ENCODE peak calls at places on chromosome 20, in seven cellular contexts. One of them, this sample, is unnamed.

GRCh38 chr20:5181492-5181891 is 54.7 kb downstream of the CDS2 start:
- DNase-seq in HepG2: no peak
- DNase-seq in HCT116: no peak
- DNase-seq in endothelial cell of umbilical vein: no peak
- DNase-seq in K562: no peak
- DNase-seq in GM12878: no peak
- DNase-seq in H1: no peak
- DNase-seq in this sample: no peak

GRCh38 chr20:50577175-50578018 is 67.2 kb downstream of the PTPN1 start:
- DNase-seq in HepG2: no peak
- DNase-seq in HCT116: no peak
- DNase-seq in endothelial cell of umbilical vein: no peak
- DNase-seq in K562: no peak
- DNase-seq in GM12878: no peak
- DNase-seq in H1: no peak
- DNase-seq in this sample: no peak

GRCh38 chr20:34997171-34997570 is 41.5 kb downstream of the MYH7B start:
- DNase-seq in HepG2: no peak
- DNase-seq in HCT116: no peak
- DNase-seq in endothelial cell of umbilical vein: no peak
- DNase-seq in K562: no peak
- DNase-seq in GM12878: no peak
- DNase-seq in H1: no peak
- DNase-seq in this sample: no peak

GRCh38 chr20:50368813-50369224 is 141.4 kb upstream of the PTPN1 start:
- DNase-seq in HepG2: peak
- DNase-seq in HCT116: no peak
- DNase-seq in endothelial cell of umbilical vein: no peak
- DNase-seq in K562: peak
- DNase-seq in GM12878: no peak
- DNase-seq in H1: no peak
- DNase-seq in this sample: no peak

GRCh38 chr20:46312075-46312944 is 4.0 kb upstream of the CDH22 start:
- DNase-seq in HepG2: peak
- DNase-seq in HCT116: no peak
- DNase-seq in endothelial cell of umbilical vein: no peak
- DNase-seq in K562: peak
- DNase-seq in GM12878: no peak
- DNase-seq in H1: peak
- DNase-seq in this sample: no peak

GRCh38 chr20:44910690-44911262 is 916 bp downstream of the PABPC1L start:
- DNase-seq in HepG2: peak
- DNase-seq in HCT116: no peak
- DNase-seq in endothelial cell of umbilical vein: no peak
- DNase-seq in K562: no peak
- DNase-seq in GM12878: no peak
- DNase-seq in H1: no peak
- DNase-seq in this sample: no peak

GRCh38 chr20:10316582-10316981 is 98.0 kb downstream of the SNAP25 start:
- DNase-seq in HepG2: peak
- DNase-seq in HCT116: peak
- DNase-seq in endothelial cell of umbilical vein: peak
- DNase-seq in K562: peak
- DNase-seq in GM12878: peak
- DNase-seq in H1: no peak
- DNase-seq in this sample: no peak

GRCh38 chr20:13220857-13221297 is at the start of gene ISM1:
- DNase-seq in HepG2: no peak
- DNase-seq in HCT116: no peak
- DNase-seq in endothelial cell of umbilical vein: no peak
- DNase-seq in K562: no peak
- DNase-seq in GM12878: no peak
- DNase-seq in H1: no peak
- DNase-seq in this sample: no peak

GRCh38 chr20:54458219-54458618 is 17.2 kb upstream of the DOK5 start:
- DNase-seq in HepG2: no peak
- DNase-seq in HCT116: no peak
- DNase-seq in endothelial cell of umbilical vein: no peak
- DNase-seq in K562: no peak
- DNase-seq in GM12878: no peak
- DNase-seq in H1: no peak
- DNase-seq in this sample: no peak

GRCh38 chr20:43459022-43459942 is 1.6 kb downstream of the SRSF6 start:
- DNase-seq in HepG2: no peak
- DNase-seq in HCT116: no peak
- DNase-seq in endothelial cell of umbilical vein: peak
- DNase-seq in K562: peak
- DNase-seq in GM12878: no peak
- DNase-seq in H1: no peak
- DNase-seq in this sample: no peak

GRCh38 chr20:12166053-12166717 is 248.5 kb downstream of the BTBD3 start:
- DNase-seq in HepG2: no peak
- DNase-seq in HCT116: no peak
- DNase-seq in endothelial cell of umbilical vein: no peak
- DNase-seq in K562: no peak
- DNase-seq in GM12878: no peak
- DNase-seq in H1: no peak
- DNase-seq in this sample: no peak

GRCh38 chr20:535958-536357 is 7.6 kb downstream of the CSNK2A1 start:
- DNase-seq in HepG2: no peak
- DNase-seq in HCT116: no peak
- DNase-seq in endothelial cell of umbilical vein: peak
- DNase-seq in K562: no peak
- DNase-seq in GM12878: no peak
- DNase-seq in H1: no peak
- DNase-seq in this sample: no peak

GRCh38 chr20:1928782-1929181 is 33.6 kb downstream of the SIRPA start:
- DNase-seq in HepG2: no peak
- DNase-seq in HCT116: no peak
- DNase-seq in endothelial cell of umbilical vein: no peak
- DNase-seq in K562: no peak
- DNase-seq in GM12878: no peak
- DNase-seq in H1: no peak
- DNase-seq in this sample: no peak

GRCh38 chr20:58907481-58908137 is 55.1 kb downstream of the GNAS start:
- DNase-seq in HepG2: peak
- DNase-seq in HCT116: no peak
- DNase-seq in endothelial cell of umbilical vein: peak
- DNase-seq in K562: peak
- DNase-seq in GM12878: peak
- DNase-seq in H1: no peak
- DNase-seq in this sample: peak

GRCh38 chr20:37850724-37851123 is 52.2 kb upstream of the VSTM2L start:
- DNase-seq in HepG2: no peak
- DNase-seq in HCT116: no peak
- DNase-seq in endothelial cell of umbilical vein: no peak
- DNase-seq in K562: peak
- DNase-seq in GM12878: no peak
- DNase-seq in H1: no peak
- DNase-seq in this sample: no peak

GRCh38 chr20:30593572-30593971 is 663.9 kb upstream of the DEFB115 start:
- DNase-seq in HepG2: no peak
- DNase-seq in HCT116: no peak
- DNase-seq in endothelial cell of umbilical vein: no peak
- DNase-seq in K562: peak
- DNase-seq in GM12878: no peak
- DNase-seq in H1: no peak
- DNase-seq in this sample: no peak

GRCh38 chr20:59751075-59751711 is 146.9 kb downstream of the PHACTR3 start:
- DNase-seq in HepG2: peak
- DNase-seq in HCT116: peak
- DNase-seq in endothelial cell of umbilical vein: no peak
- DNase-seq in K562: peak
- DNase-seq in GM12878: peak
- DNase-seq in H1: peak
- DNase-seq in this sample: no peak

GRCh38 chr20:2984956-2985661 is 58.3 kb upstream of the GNRH2 start:
- DNase-seq in HepG2: no peak
- DNase-seq in HCT116: no peak
- DNase-seq in endothelial cell of umbilical vein: peak
- DNase-seq in K562: no peak
- DNase-seq in GM12878: no peak
- DNase-seq in H1: no peak
- DNase-seq in this sample: no peak

GRCh38 chr20:23206061-23206460 is 119.9 kb upstream of the CD93 start:
- DNase-seq in HepG2: no peak
- DNase-seq in HCT116: no peak
- DNase-seq in endothelial cell of umbilical vein: no peak
- DNase-seq in K562: no peak
- DNase-seq in GM12878: no peak
- DNase-seq in H1: no peak
- DNase-seq in this sample: no peak

GRCh38 chr20:23203951-23204730 is 118.0 kb upstream of the CD93 start:
- DNase-seq in HepG2: no peak
- DNase-seq in HCT116: no peak
- DNase-seq in endothelial cell of umbilical vein: no peak
- DNase-seq in K562: no peak
- DNase-seq in GM12878: no peak
- DNase-seq in H1: no peak
- DNase-seq in this sample: no peak

GRCh38 chr20:23205221-23205620 is 119.1 kb upstream of the CD93 start:
- DNase-seq in HepG2: no peak
- DNase-seq in HCT116: no peak
- DNase-seq in endothelial cell of umbilical vein: no peak
- DNase-seq in K562: no peak
- DNase-seq in GM12878: no peak
- DNase-seq in H1: no peak
- DNase-seq in this sample: no peak

GRCh38 chr20:23206995-23207394 is 120.9 kb upstream of the CD93 start:
- DNase-seq in HepG2: no peak
- DNase-seq in HCT116: no peak
- DNase-seq in endothelial cell of umbilical vein: no peak
- DNase-seq in K562: no peak
- DNase-seq in GM12878: no peak
- DNase-seq in H1: no peak
- DNase-seq in this sample: no peak

GRCh38 chr20:23205656-23206055 is 119.5 kb upstream of the CD93 start:
- DNase-seq in HepG2: no peak
- DNase-seq in HCT116: no peak
- DNase-seq in endothelial cell of umbilical vein: peak
- DNase-seq in K562: no peak
- DNase-seq in GM12878: no peak
- DNase-seq in H1: no peak
- DNase-seq in this sample: no peak
- TF ChIP-seq POLR2AphosphoS5 in HepG2: no peak
- TF ChIP-seq POLR2AphosphoS5 in HCT116: no peak
- TF ChIP-seq POLR2AphosphoS5 in endothelial cell of umbilical vein: no peak
- TF ChIP-seq POLR2AphosphoS5 in K562: no peak
- TF ChIP-seq POLR2AphosphoS5 in GM12878: no peak
- TF ChIP-seq POLR2AphosphoS5 in H1: no peak
- TF ChIP-seq POLR2AphosphoS5 in this sample: no peak

DNA sequence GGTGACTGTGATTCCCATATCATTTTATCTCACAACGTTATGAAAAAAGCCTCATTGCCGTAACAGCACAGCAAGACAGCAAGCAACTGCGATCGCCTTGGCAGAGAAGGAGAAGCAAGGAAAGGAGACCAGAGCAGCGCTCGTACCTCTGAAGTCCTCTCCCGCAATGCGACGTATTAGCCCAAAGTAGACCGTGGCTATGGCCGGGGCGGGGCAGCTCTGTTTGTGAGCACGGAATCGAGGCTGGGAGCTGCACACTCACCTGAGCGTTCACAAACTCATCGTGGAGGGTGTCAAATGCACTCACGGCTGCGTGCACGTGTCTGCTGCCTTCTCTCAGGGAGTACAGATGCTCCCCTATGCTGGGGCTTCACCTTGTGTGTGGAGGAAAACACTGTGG is 76.1 kb downstream of the YTHDF1 start:
- DNase-seq in HepG2: no peak
- DNase-seq in HCT116: no peak
- DNase-seq in endothelial cell of umbilical vein: no peak
- DNase-seq in K562: no peak
- DNase-seq in GM12878: no peak
- DNase-seq in H1: no peak
- DNase-seq in this sample: no peak
- TF ChIP-seq EZH2 in HepG2: no peak
- TF ChIP-seq EZH2 in HCT116: no peak
- TF ChIP-seq EZH2 in endothelial cell of umbilical vein: no peak
- TF ChIP-seq EZH2 in K562: no peak
- TF ChIP-seq EZH2 in GM12878: no peak
- TF ChIP-seq EZH2 in H1: no peak
- TF ChIP-seq EZH2 in this sample: no peak

GRCh38 chr20:41028359-41029149 is at the start of gene TOP1:
- DNase-seq in HepG2: peak
- DNase-seq in HCT116: peak
- DNase-seq in endothelial cell of umbilical vein: peak
- DNase-seq in K562: peak
- DNase-seq in GM12878: peak
- DNase-seq in H1: peak
- DNase-seq in this sample: peak

GRCh38 chr20:41030536-41031242 is 2.1 kb downstream of the TOP1 start:
- DNase-seq in HepG2: peak
- DNase-seq in HCT116: no peak
- DNase-seq in endothelial cell of umbilical vein: peak
- DNase-seq in K562: no peak
- DNase-seq in GM12878: no peak
- DNase-seq in H1: no peak
- DNase-seq in this sample: no peak

GRCh38 chr20:41029150-41029872 is 689 bp downstream of the TOP1 start:
- DNase-seq in HepG2: no peak
- DNase-seq in HCT116: no peak
- DNase-seq in endothelial cell of umbilical vein: peak
- DNase-seq in K562: peak
- DNase-seq in GM12878: no peak
- DNase-seq in H1: no peak
- DNase-seq in this sample: no peak

GRCh38 chr20:41032243-41032642 is 3.6 kb downstream of the TOP1 start:
- DNase-seq in HepG2: no peak
- DNase-seq in HCT116: no peak
- DNase-seq in endothelial cell of umbilical vein: no peak
- DNase-seq in K562: no peak
- DNase-seq in GM12878: no peak
- DNase-seq in H1: no peak
- DNase-seq in this sample: no peak

GRCh38 chr20:41031243-41031619 is 2.6 kb downstream of the TOP1 start:
- DNase-seq in HepG2: no peak
- DNase-seq in HCT116: no peak
- DNase-seq in endothelial cell of umbilical vein: no peak
- DNase-seq in K562: no peak
- DNase-seq in GM12878: no peak
- DNase-seq in H1: no peak
- DNase-seq in this sample: no peak
- H3K9ac ChIP-seq in HepG2: peak
- H3K9ac ChIP-seq in HCT116: no peak
- H3K9ac ChIP-seq in endothelial cell of umbilical vein: no peak
- H3K9ac ChIP-seq in K562: peak
- H3K9ac ChIP-seq in GM12878: peak
- H3K9ac ChIP-seq in H1: no peak
- H3K9ac ChIP-seq in this sample: peak

DNA sequence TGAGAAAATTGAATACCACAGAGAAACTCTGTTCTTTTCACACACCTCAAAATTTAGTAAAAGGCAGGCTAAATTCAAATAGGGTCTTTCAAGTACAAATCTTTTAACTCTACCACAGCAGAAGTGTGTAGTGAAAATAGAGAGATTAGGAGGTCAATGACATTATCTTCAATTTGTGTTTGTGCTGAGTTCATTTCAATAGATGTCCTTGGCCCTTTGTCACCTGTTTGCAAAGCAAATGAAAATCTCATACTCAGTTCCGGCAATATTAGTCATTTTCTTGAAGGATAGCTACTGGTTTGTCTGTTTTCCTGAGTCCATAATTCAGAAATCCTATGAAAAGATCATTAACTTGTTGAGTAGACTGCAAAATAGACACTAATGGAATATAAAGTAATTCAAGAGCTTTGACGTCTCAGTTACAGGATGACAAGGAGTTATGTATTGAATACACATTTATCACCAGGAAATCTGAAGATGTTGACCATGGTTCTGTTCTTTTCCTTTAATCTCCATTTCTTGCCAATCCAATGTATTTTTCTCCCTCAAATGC is 821.1 kb upstream of the FLRT3 start:
- DNase-seq in HepG2: peak
- DNase-seq in HCT116: no peak
- DNase-seq in endothelial cell of umbilical vein: no peak
- DNase-seq in K562: no peak
- DNase-seq in GM12878: no peak
- DNase-seq in H1: no peak
- DNase-seq in this sample: no peak
- TF ChIP-seq POLR2AphosphoS5 in HepG2: no peak
- TF ChIP-seq POLR2AphosphoS5 in HCT116: no peak
- TF ChIP-seq POLR2AphosphoS5 in endothelial cell of umbilical vein: no peak
- TF ChIP-seq POLR2AphosphoS5 in K562: no peak
- TF ChIP-seq POLR2AphosphoS5 in GM12878: no peak
- TF ChIP-seq POLR2AphosphoS5 in H1: no peak
- TF ChIP-seq POLR2AphosphoS5 in this sample: no peak

This sample was measured in SK-N-MC.